ENCODE peak calls at places on chromosomes 2 and 18, in five cellular contexts. One of them, this sample, is unnamed.
A peak's percentile ranks its signal among the peaks of the same experiment; 100 is the strongest.

GRCh38 chr18:62741118-62741566 is 25.8 kb downstream of the PHLPP1 start:
- DNase-seq in B cell: no peak
- DNase-seq in cardiac muscle cell: no peak
- DNase-seq in fibroblast of the aortic adventitia: peak; percentile 26
- DNase-seq in right lobe of liver: no peak
- DNase-seq in this sample: no peak

GRCh38 chr2:15860051-15860663 is 80.2 kb upstream of the MYCN start:
- DNase-seq in B cell: no peak
- DNase-seq in cardiac muscle cell: no peak
- DNase-seq in fibroblast of the aortic adventitia: no peak
- DNase-seq in right lobe of liver: no peak
- DNase-seq in this sample: no peak

GRCh38 chr2:111679202-111679601 is 204.8 kb downstream of the ANAPC1 start:
- DNase-seq in B cell: no peak
- DNase-seq in cardiac muscle cell: no peak
- DNase-seq in fibroblast of the aortic adventitia: no peak
- DNase-seq in right lobe of liver: no peak
- DNase-seq in this sample: no peak

GRCh38 chr18:28350821-28351220 is 173.9 kb upstream of the CDH2 start:
- DNase-seq in B cell: no peak
- DNase-seq in cardiac muscle cell: no peak
- DNase-seq in fibroblast of the aortic adventitia: no peak
- DNase-seq in right lobe of liver: no peak
- DNase-seq in this sample: no peak

GRCh38 chr2:45339253-45339652 is 271.8 kb downstream of the SRBD1 start:
- DNase-seq in B cell: no peak
- DNase-seq in cardiac muscle cell: no peak
- DNase-seq in fibroblast of the aortic adventitia: no peak
- DNase-seq in right lobe of liver: no peak
- DNase-seq in this sample: no peak

GRCh38 chr2:71797006-71797810 is 343.8 kb downstream of the DYSF start:
- DNase-seq in B cell: no peak
- DNase-seq in cardiac muscle cell: no peak
- DNase-seq in fibroblast of the aortic adventitia: no peak
- DNase-seq in right lobe of liver: no peak
- DNase-seq in this sample: no peak

GRCh38 chr2:232890536-232890895 is 20.5 kb downstream of the SNORC start:
- DNase-seq in B cell: no peak
- DNase-seq in cardiac muscle cell: no peak
- DNase-seq in fibroblast of the aortic adventitia: no peak
- DNase-seq in right lobe of liver: peak; percentile 25
- DNase-seq in this sample: no peak

GRCh38 chr2:105321875-105322646 is 7.5 kb downstream of the TGFBRAP1 start:
- DNase-seq in B cell: no peak
- DNase-seq in cardiac muscle cell: no peak
- DNase-seq in fibroblast of the aortic adventitia: no peak
- DNase-seq in right lobe of liver: no peak
- DNase-seq in this sample: no peak

GRCh38 chr2:104703669-104704068 is 150.2 kb upstream of the POU3F3 start:
- DNase-seq in B cell: no peak
- DNase-seq in cardiac muscle cell: no peak
- DNase-seq in fibroblast of the aortic adventitia: no peak
- DNase-seq in right lobe of liver: no peak
- DNase-seq in this sample: no peak

GRCh38 chr2:60051991-60052390 is 501.5 kb downstream of the BCL11A start:
- DNase-seq in B cell: no peak
- DNase-seq in cardiac muscle cell: no peak
- DNase-seq in fibroblast of the aortic adventitia: no peak
- DNase-seq in right lobe of liver: no peak
- DNase-seq in this sample: no peak

GRCh38 chr2:224145751-224146355 is 106.8 kb upstream of the SERPINE2 start:
- DNase-seq in B cell: no peak
- DNase-seq in cardiac muscle cell: no peak
- DNase-seq in fibroblast of the aortic adventitia: peak; percentile 91
- DNase-seq in right lobe of liver: no peak
- DNase-seq in this sample: no peak

GRCh38 chr2:205637779-205638503 is 44.4 kb upstream of the NRP2 start:
- DNase-seq in B cell: no peak
- DNase-seq in cardiac muscle cell: no peak
- DNase-seq in fibroblast of the aortic adventitia: no peak
- DNase-seq in right lobe of liver: no peak
- DNase-seq in this sample: no peak

GRCh38 chr2:7003895-7004294 is 86.7 kb downstream of the RNF144A start:
- DNase-seq in B cell: no peak
- DNase-seq in cardiac muscle cell: no peak
- DNase-seq in fibroblast of the aortic adventitia: no peak
- DNase-seq in right lobe of liver: no peak
- DNase-seq in this sample: no peak

GRCh38 chr2:183010112-183010511 is 28.1 kb downstream of the NCKAP1 start:
- DNase-seq in B cell: no peak
- DNase-seq in cardiac muscle cell: peak; percentile 83
- DNase-seq in fibroblast of the aortic adventitia: peak; percentile 55
- DNase-seq in right lobe of liver: no peak
- DNase-seq in this sample: no peak

GRCh38 chr2:68282814-68283812 is 30.8 kb upstream of the PPP3R1 start:
- DNase-seq in B cell: peak; percentile 43
- DNase-seq in cardiac muscle cell: peak; percentile 17
- DNase-seq in fibroblast of the aortic adventitia: peak; percentile 53
- DNase-seq in right lobe of liver: no peak
- DNase-seq in this sample: peak; percentile 74

GRCh38 chr2:11026286-11026921 is 114.7 kb downstream of the KCNF1 start:
- DNase-seq in B cell: no peak
- DNase-seq in cardiac muscle cell: no peak
- DNase-seq in fibroblast of the aortic adventitia: no peak
- DNase-seq in right lobe of liver: no peak
- DNase-seq in this sample: no peak

DNA sequence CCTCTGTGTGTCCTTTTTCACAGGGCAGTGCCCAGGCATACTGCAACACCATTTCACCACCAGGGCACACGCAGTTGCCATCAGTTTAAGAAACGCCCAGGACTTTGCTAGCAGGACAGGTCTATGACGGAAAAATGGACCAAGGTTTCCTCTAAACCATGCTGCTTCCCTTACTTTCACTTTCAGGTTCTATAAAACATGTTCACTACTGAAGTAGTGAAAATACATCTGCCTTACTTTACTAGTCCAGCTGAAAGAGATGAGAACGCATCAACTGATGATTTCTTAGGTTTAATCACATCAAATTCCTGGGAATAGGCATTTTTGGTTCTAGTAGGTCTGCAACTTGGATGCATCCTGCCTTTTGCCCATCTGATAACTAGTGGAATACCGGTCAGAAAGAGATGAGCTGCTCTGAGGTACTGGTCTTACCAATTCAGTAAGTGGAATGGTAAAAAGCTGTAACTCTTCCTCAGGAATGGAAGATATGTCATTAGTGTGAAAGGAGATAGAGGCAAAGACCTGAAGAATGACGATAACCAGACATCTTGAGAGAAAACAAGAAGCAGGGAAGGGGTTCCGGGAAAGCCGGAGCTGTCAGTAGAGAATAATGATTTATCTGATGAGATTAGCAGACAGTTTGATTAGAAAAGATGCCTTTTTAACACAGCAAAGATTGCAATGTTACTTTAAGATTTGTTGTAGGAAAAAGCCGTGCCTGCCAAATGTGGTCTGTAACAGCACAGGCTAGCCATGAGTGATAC is 110.3 kb downstream of the TCF4 start:
- DNase-seq in B cell: peak; percentile 49
- DNase-seq in cardiac muscle cell: peak; percentile 24
- DNase-seq in fibroblast of the aortic adventitia: peak; percentile 77
- DNase-seq in right lobe of liver: no peak
- DNase-seq in this sample: peak; percentile 37
- TF ChIP-seq CTCF in B cell: peak; percentile 20
- TF ChIP-seq CTCF in cardiac muscle cell: peak; percentile 21
- TF ChIP-seq CTCF in fibroblast of the aortic adventitia: peak; percentile 48
- TF ChIP-seq CTCF in right lobe of liver: peak; percentile 27
- TF ChIP-seq CTCF in this sample: no peak

DNA sequence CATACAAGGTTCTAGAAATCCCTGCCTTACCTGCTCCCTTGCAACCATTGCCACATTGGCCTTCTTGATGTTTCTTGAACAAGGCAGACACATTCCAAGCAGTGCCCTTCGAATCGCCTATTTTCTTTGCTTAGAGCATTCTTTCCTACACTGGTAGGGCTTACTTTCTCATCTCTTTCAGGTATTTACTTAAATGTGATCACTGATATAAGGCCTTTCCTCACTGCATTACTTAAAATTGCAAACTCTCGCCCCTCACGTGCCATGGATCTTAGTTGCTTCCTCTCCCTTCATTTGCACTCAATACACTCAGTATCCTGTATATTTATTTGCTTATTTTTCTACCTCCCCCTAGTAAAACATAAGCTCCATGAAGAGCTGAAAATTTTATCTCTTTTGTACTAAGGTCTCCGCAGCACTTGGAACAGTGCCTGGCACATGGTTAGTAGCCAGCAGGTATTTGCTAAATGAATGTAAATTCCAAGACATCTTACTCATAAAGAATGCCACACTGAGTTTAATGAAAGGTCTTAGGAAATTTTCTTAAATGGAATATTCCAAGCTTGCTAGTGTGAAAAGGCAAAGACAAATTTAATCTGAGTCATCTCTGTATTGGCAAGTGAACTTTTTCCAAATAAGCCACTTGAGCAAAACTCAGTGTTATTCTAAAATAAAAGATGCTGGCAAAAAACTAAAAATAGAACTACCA is 42.4 kb upstream of the FIGN start:
- DNase-seq in B cell: no peak
- DNase-seq in cardiac muscle cell: no peak
- DNase-seq in fibroblast of the aortic adventitia: peak; percentile 89
- DNase-seq in right lobe of liver: no peak
- DNase-seq in this sample: no peak
- TF ChIP-seq CTCF in B cell: no peak
- TF ChIP-seq CTCF in cardiac muscle cell: no peak
- TF ChIP-seq CTCF in fibroblast of the aortic adventitia: no peak
- TF ChIP-seq CTCF in right lobe of liver: no peak
- TF ChIP-seq CTCF in this sample: no peak

GRCh38 chr18:48316177-48316576 is 93.0 kb downstream of the ZBTB7C start:
- DNase-seq in B cell: no peak
- DNase-seq in cardiac muscle cell: no peak
- DNase-seq in fibroblast of the aortic adventitia: no peak
- DNase-seq in right lobe of liver: peak; percentile 22
- DNase-seq in this sample: no peak
- TF ChIP-seq CTCF in B cell: no peak
- TF ChIP-seq CTCF in cardiac muscle cell: no peak
- TF ChIP-seq CTCF in fibroblast of the aortic adventitia: no peak
- TF ChIP-seq CTCF in right lobe of liver: no peak
- TF ChIP-seq CTCF in this sample: no peak

GRCh38 chr18:74652392-74652988 is 54.8 kb downstream of the ZNF407 start:
- DNase-seq in B cell: no peak
- DNase-seq in cardiac muscle cell: peak; percentile 65
- DNase-seq in fibroblast of the aortic adventitia: peak; percentile 75
- DNase-seq in right lobe of liver: no peak
- DNase-seq in this sample: peak; percentile 34
- TF ChIP-seq CTCF in B cell: peak; percentile 77
- TF ChIP-seq CTCF in cardiac muscle cell: peak; percentile 55
- TF ChIP-seq CTCF in fibroblast of the aortic adventitia: peak; percentile 59
- TF ChIP-seq CTCF in right lobe of liver: peak; percentile 63
- TF ChIP-seq CTCF in this sample: peak; percentile 47

GRCh38 chr2:70789304-70790078 is 952 bp downstream of the FIGLA start:
- DNase-seq in B cell: peak; percentile 49
- DNase-seq in cardiac muscle cell: peak; percentile 84
- DNase-seq in fibroblast of the aortic adventitia: peak; percentile 54
- DNase-seq in right lobe of liver: peak; percentile 69
- DNase-seq in this sample: peak; percentile 75
- TF ChIP-seq CTCF in B cell: peak; percentile 63
- TF ChIP-seq CTCF in cardiac muscle cell: peak; percentile 73
- TF ChIP-seq CTCF in fibroblast of the aortic adventitia: peak; percentile 65
- TF ChIP-seq CTCF in right lobe of liver: peak; percentile 63
- TF ChIP-seq CTCF in this sample: peak; percentile 59

GRCh38 chr2:127142663-127143630 is 36.0 kb upstream of the BIN1 start:
- DNase-seq in B cell: no peak
- DNase-seq in cardiac muscle cell: no peak
- DNase-seq in fibroblast of the aortic adventitia: peak; percentile 21
- DNase-seq in right lobe of liver: no peak
- DNase-seq in this sample: no peak
- TF ChIP-seq CTCF in B cell: no peak
- TF ChIP-seq CTCF in cardiac muscle cell: no peak
- TF ChIP-seq CTCF in fibroblast of the aortic adventitia: no peak
- TF ChIP-seq CTCF in right lobe of liver: no peak
- TF ChIP-seq CTCF in this sample: no peak

This sample was measured in GM13977.